ENCODE peak calls at places on chromosomes 16 and 17, in six cellular contexts. One of them, this sample, is unnamed.

GRCh38 chr16:57993452-57993851 is 7.0 kb downstream of the ZNF319 start:
- DNase-seq in A549: no peak
- DNase-seq in endothelial cell of umbilical vein: no peak
- DNase-seq in CD8-positive, alpha-beta T cell: no peak
- DNase-seq in keratinocyte: no peak
- DNase-seq in AG04449: no peak
- DNase-seq in this sample: no peak

GRCh38 chr16:30335598-30336474 is 19.3 kb downstream of the CD2BP2 start:
- DNase-seq in A549: no peak
- DNase-seq in endothelial cell of umbilical vein: no peak
- DNase-seq in CD8-positive, alpha-beta T cell: peak; percentile 32
- DNase-seq in keratinocyte: peak; percentile 46
- DNase-seq in AG04449: no peak
- DNase-seq in this sample: no peak

GRCh38 chr16:89093602-89094251 is at the start of gene ACSF3:
- DNase-seq in A549: peak; percentile 68
- DNase-seq in endothelial cell of umbilical vein: peak; percentile 26
- DNase-seq in CD8-positive, alpha-beta T cell: peak; percentile 65
- DNase-seq in keratinocyte: no peak
- DNase-seq in AG04449: no peak
- DNase-seq in this sample: no peak

GRCh38 chr16:59478806-59479205 is 744.7 kb upstream of the GOT2 start:
- DNase-seq in A549: no peak
- DNase-seq in endothelial cell of umbilical vein: peak; percentile 88
- DNase-seq in CD8-positive, alpha-beta T cell: no peak
- DNase-seq in keratinocyte: no peak
- DNase-seq in AG04449: no peak
- DNase-seq in this sample: no peak

GRCh38 chr16:49473773-49474172 is 100.2 kb downstream of the C16orf78 start:
- DNase-seq in A549: no peak
- DNase-seq in endothelial cell of umbilical vein: no peak
- DNase-seq in CD8-positive, alpha-beta T cell: no peak
- DNase-seq in keratinocyte: no peak
- DNase-seq in AG04449: no peak
- DNase-seq in this sample: no peak

GRCh38 chr16:17271687-17272086 is 199.1 kb downstream of the XYLT1 start:
- DNase-seq in A549: no peak
- DNase-seq in endothelial cell of umbilical vein: no peak
- DNase-seq in CD8-positive, alpha-beta T cell: no peak
- DNase-seq in keratinocyte: no peak
- DNase-seq in AG04449: no peak
- DNase-seq in this sample: peak; percentile 42

GRCh38 chr16:678858-679807 is 1.1 kb upstream of the STUB1 start:
- DNase-seq in A549: no peak
- DNase-seq in endothelial cell of umbilical vein: peak; percentile 49
- DNase-seq in CD8-positive, alpha-beta T cell: peak; percentile 56
- DNase-seq in keratinocyte: no peak
- DNase-seq in AG04449: no peak
- DNase-seq in this sample: peak; percentile 73

GRCh38 chr17:74807925-74808324 is 31.8 kb upstream of the NAT9 start:
- DNase-seq in A549: no peak
- DNase-seq in endothelial cell of umbilical vein: no peak
- DNase-seq in CD8-positive, alpha-beta T cell: no peak
- DNase-seq in keratinocyte: no peak
- DNase-seq in AG04449: no peak
- DNase-seq in this sample: no peak

GRCh38 chr17:62713096-62713870 is 85.8 kb downstream of the MRC2 start:
- DNase-seq in A549: no peak
- DNase-seq in endothelial cell of umbilical vein: no peak
- DNase-seq in CD8-positive, alpha-beta T cell: no peak
- DNase-seq in keratinocyte: no peak
- DNase-seq in AG04449: no peak
- DNase-seq in this sample: no peak

GRCh38 chr17:58308173-58308984 is 20.2 kb downstream of the TSPOAP1 start:
- DNase-seq in A549: peak; percentile 46
- DNase-seq in endothelial cell of umbilical vein: no peak
- DNase-seq in CD8-positive, alpha-beta T cell: no peak
- DNase-seq in keratinocyte: no peak
- DNase-seq in AG04449: no peak
- DNase-seq in this sample: no peak

GRCh38 chr17:38601539-38602351 is 4.0 kb downstream of the SRCIN1 start:
- DNase-seq in A549: peak; percentile 47
- DNase-seq in endothelial cell of umbilical vein: no peak
- DNase-seq in CD8-positive, alpha-beta T cell: no peak
- DNase-seq in keratinocyte: no peak
- DNase-seq in AG04449: no peak
- DNase-seq in this sample: no peak

GRCh38 chr17:79942591-79943353 is 92.9 kb downstream of the TBC1D16 start:
- DNase-seq in A549: no peak
- DNase-seq in endothelial cell of umbilical vein: peak; percentile 32
- DNase-seq in CD8-positive, alpha-beta T cell: no peak
- DNase-seq in keratinocyte: no peak
- DNase-seq in AG04449: no peak
- DNase-seq in this sample: no peak

GRCh38 chr16:25838724-25839186 is 147.0 kb downstream of the HS3ST4 start:
- DNase-seq in A549: peak; percentile 19
- DNase-seq in endothelial cell of umbilical vein: peak; percentile 43
- DNase-seq in CD8-positive, alpha-beta T cell: peak; percentile 13
- DNase-seq in keratinocyte: no peak
- DNase-seq in AG04449: peak; percentile 3
- DNase-seq in this sample: peak; percentile 39

GRCh38 chr16:29665294-29666077 is 2.4 kb downstream of the SPN start:
- DNase-seq in A549: no peak
- DNase-seq in endothelial cell of umbilical vein: no peak
- DNase-seq in CD8-positive, alpha-beta T cell: peak; percentile 43
- DNase-seq in keratinocyte: no peak
- DNase-seq in AG04449: no peak
- DNase-seq in this sample: no peak

GRCh38 chr16:57186630-57187507 is 740 bp downstream of the RSPRY1 start:
- DNase-seq in A549: peak; percentile 35
- DNase-seq in endothelial cell of umbilical vein: peak; percentile 56
- DNase-seq in CD8-positive, alpha-beta T cell: peak; percentile 23
- DNase-seq in keratinocyte: no peak
- DNase-seq in AG04449: no peak
- DNase-seq in this sample: peak; percentile 41

GRCh38 chr17:63950940-63951907 is 19.1 kb upstream of the CD79B start:
- DNase-seq in A549: peak; percentile 74
- DNase-seq in endothelial cell of umbilical vein: no peak
- DNase-seq in CD8-positive, alpha-beta T cell: peak; percentile 25
- DNase-seq in keratinocyte: no peak
- DNase-seq in AG04449: no peak
- DNase-seq in this sample: no peak

GRCh38 chr17:7023576-7024401 is 939 bp downstream of the BCL6B start:
- DNase-seq in A549: peak; percentile 99
- DNase-seq in endothelial cell of umbilical vein: peak; percentile 100
- DNase-seq in CD8-positive, alpha-beta T cell: peak; percentile 91
- DNase-seq in keratinocyte: no peak
- DNase-seq in AG04449: no peak
- DNase-seq in this sample: peak; percentile 80

GRCh38 chr17:44374306-44375195 is 10.9 kb upstream of the FAM171A2 start:
- DNase-seq in A549: no peak
- DNase-seq in endothelial cell of umbilical vein: no peak
- DNase-seq in CD8-positive, alpha-beta T cell: no peak
- DNase-seq in keratinocyte: no peak
- DNase-seq in AG04449: no peak
- DNase-seq in this sample: no peak

GRCh38 chr17:47708864-47709541 is 15.0 kb downstream of the TBKBP1 start:
- DNase-seq in A549: no peak
- DNase-seq in endothelial cell of umbilical vein: no peak
- DNase-seq in CD8-positive, alpha-beta T cell: no peak
- DNase-seq in keratinocyte: no peak
- DNase-seq in AG04449: no peak
- DNase-seq in this sample: no peak

GRCh38 chr17:46771601-46772012 is 46.9 kb downstream of the WNT3 start:
- DNase-seq in A549: no peak
- DNase-seq in endothelial cell of umbilical vein: no peak
- DNase-seq in CD8-positive, alpha-beta T cell: no peak
- DNase-seq in keratinocyte: no peak
- DNase-seq in AG04449: no peak
- DNase-seq in this sample: no peak

GRCh38 chr17:9032151-9032550 is 10.8 kb downstream of the NTN1 start:
- DNase-seq in A549: no peak
- DNase-seq in endothelial cell of umbilical vein: no peak
- DNase-seq in CD8-positive, alpha-beta T cell: no peak
- DNase-seq in keratinocyte: no peak
- DNase-seq in AG04449: no peak
- DNase-seq in this sample: no peak

GRCh38 chr17:3535253-3535995 is 22.2 kb downstream of the TRPV3 start:
- DNase-seq in A549: peak; percentile 90
- DNase-seq in endothelial cell of umbilical vein: peak; percentile 27
- DNase-seq in CD8-positive, alpha-beta T cell: peak; percentile 52
- DNase-seq in keratinocyte: no peak
- DNase-seq in AG04449: no peak
- DNase-seq in this sample: peak; percentile 59

GRCh38 chr17:44315760-44316731 is 7.6 kb downstream of the RUNDC3A start:
- DNase-seq in A549: no peak
- DNase-seq in endothelial cell of umbilical vein: no peak
- DNase-seq in CD8-positive, alpha-beta T cell: no peak
- DNase-seq in keratinocyte: no peak
- DNase-seq in AG04449: no peak
- DNase-seq in this sample: no peak

GRCh38 chr16:90020838-90021382 is 1.7 kb upstream of the DBNDD1 start:
- DNase-seq in A549: no peak
- DNase-seq in endothelial cell of umbilical vein: no peak
- DNase-seq in CD8-positive, alpha-beta T cell: no peak
- DNase-seq in keratinocyte: no peak
- DNase-seq in AG04449: no peak
- DNase-seq in this sample: no peak

GRCh38 chr16:23987443-23987842 is 151.7 kb downstream of the PRKCB start:
- DNase-seq in A549: no peak
- DNase-seq in endothelial cell of umbilical vein: no peak
- DNase-seq in CD8-positive, alpha-beta T cell: no peak
- DNase-seq in keratinocyte: no peak
- DNase-seq in AG04449: no peak
- DNase-seq in this sample: no peak

GRCh38 chr17:18039535-18040286 is 503 bp downstream of the GID4 start:
- DNase-seq in A549: peak; percentile 36
- DNase-seq in endothelial cell of umbilical vein: peak; percentile 17
- DNase-seq in CD8-positive, alpha-beta T cell: no peak
- DNase-seq in keratinocyte: no peak
- DNase-seq in AG04449: no peak
- DNase-seq in this sample: no peak

GRCh38 chr17:15884731-15885130 is 60.2 kb upstream of the ADORA2B start:
- DNase-seq in A549: no peak
- DNase-seq in endothelial cell of umbilical vein: peak; percentile 36
- DNase-seq in CD8-positive, alpha-beta T cell: no peak
- DNase-seq in keratinocyte: no peak
- DNase-seq in AG04449: no peak
- DNase-seq in this sample: no peak

GRCh38 chr17:15883617-15884111 is 61.3 kb upstream of the ADORA2B start:
- DNase-seq in A549: no peak
- DNase-seq in endothelial cell of umbilical vein: no peak
- DNase-seq in CD8-positive, alpha-beta T cell: no peak
- DNase-seq in keratinocyte: peak; percentile 5
- DNase-seq in AG04449: peak; percentile 47
- DNase-seq in this sample: no peak

GRCh38 chr17:15885770-15886169 is 59.2 kb upstream of the ADORA2B start:
- DNase-seq in A549: no peak
- DNase-seq in endothelial cell of umbilical vein: no peak
- DNase-seq in CD8-positive, alpha-beta T cell: no peak
- DNase-seq in keratinocyte: no peak
- DNase-seq in AG04449: no peak
- DNase-seq in this sample: no peak

GRCh38 chr17:15882777-15883176 is 62.2 kb upstream of the ADORA2B start:
- DNase-seq in A549: no peak
- DNase-seq in endothelial cell of umbilical vein: no peak
- DNase-seq in CD8-positive, alpha-beta T cell: no peak
- DNase-seq in keratinocyte: no peak
- DNase-seq in AG04449: no peak
- DNase-seq in this sample: no peak

DNA sequence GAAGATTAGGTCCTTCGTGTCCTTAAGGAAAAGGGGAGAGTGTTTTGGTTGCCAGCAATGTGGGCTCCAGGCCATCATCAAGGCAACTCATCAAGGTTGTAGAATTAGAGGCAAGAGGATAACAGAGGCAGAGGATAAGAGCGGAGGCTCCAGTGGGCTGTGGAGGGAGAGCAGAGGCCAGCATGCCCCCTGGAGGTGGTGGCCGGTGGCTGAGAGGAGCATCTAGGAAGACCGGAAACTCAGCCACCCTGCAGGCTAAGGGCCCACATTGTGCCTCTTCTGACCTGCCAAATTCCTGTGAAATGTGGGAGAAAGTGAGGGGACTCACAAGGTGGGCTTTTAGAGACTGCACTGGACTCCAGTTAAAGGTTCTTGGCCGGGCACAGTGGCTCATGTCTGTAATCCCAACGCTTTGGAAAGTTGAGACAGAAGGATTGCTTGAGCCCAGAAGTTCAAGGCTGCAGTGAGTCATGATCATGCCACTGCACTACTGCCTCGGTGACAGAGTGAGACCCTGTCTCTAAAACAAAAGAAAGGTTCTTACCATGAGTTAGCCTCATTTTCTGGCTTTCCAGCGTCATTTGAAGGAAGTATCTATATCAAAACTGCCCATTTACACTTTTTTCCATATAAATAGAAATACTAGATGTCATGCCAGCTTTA is 62.7 kb upstream of the ADORA2B start:
- DNase-seq in A549: no peak
- DNase-seq in endothelial cell of umbilical vein: no peak
- DNase-seq in CD8-positive, alpha-beta T cell: no peak
- DNase-seq in keratinocyte: no peak
- DNase-seq in AG04449: no peak
- DNase-seq in this sample: no peak
- TF ChIP-seq CTCF in A549: no peak
- TF ChIP-seq CTCF in endothelial cell of umbilical vein: peak; percentile 20
- TF ChIP-seq CTCF in CD8-positive, alpha-beta T cell: no peak
- TF ChIP-seq CTCF in keratinocyte: no peak
- TF ChIP-seq CTCF in AG04449: no peak
- TF ChIP-seq CTCF in this sample: no peak

GRCh38 chr17:33192961-33193911 is 99.9 kb downstream of the ASIC2 start:
- DNase-seq in A549: no peak
- DNase-seq in endothelial cell of umbilical vein: no peak
- DNase-seq in CD8-positive, alpha-beta T cell: no peak
- DNase-seq in keratinocyte: no peak
- DNase-seq in AG04449: no peak
- DNase-seq in this sample: no peak
- TF ChIP-seq CTCF in A549: no peak
- TF ChIP-seq CTCF in endothelial cell of umbilical vein: no peak
- TF ChIP-seq CTCF in CD8-positive, alpha-beta T cell: no peak
- TF ChIP-seq CTCF in keratinocyte: no peak
- TF ChIP-seq CTCF in AG04449: no peak
- TF ChIP-seq CTCF in this sample: no peak

DNA sequence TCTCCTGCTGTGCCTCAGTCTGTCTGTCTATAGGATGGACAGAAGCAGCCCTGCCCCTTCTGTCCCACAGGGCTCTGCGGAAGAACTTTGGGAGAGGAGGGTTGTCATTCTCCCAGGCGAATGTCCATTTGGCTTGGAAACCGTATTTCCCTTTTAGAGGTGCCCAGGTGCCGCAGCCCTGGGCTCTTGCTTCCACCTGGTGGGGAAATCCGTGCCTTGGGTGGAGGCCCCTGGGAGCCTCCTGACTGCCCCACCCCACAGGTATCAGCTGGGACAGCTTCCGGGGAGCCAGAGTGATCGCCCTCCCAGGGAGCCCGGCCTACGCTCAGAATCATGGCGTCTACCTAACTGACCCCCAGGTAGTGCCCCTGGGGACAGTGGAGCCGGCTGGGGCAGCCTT is 12.7 kb downstream of the FCSK start:
- DNase-seq in A549: no peak
- DNase-seq in endothelial cell of umbilical vein: no peak
- DNase-seq in CD8-positive, alpha-beta T cell: no peak
- DNase-seq in keratinocyte: no peak
- DNase-seq in AG04449: no peak
- DNase-seq in this sample: no peak
- TF ChIP-seq CTCF in A549: no peak
- TF ChIP-seq CTCF in endothelial cell of umbilical vein: no peak
- TF ChIP-seq CTCF in CD8-positive, alpha-beta T cell: no peak
- TF ChIP-seq CTCF in keratinocyte: no peak
- TF ChIP-seq CTCF in AG04449: no peak
- TF ChIP-seq CTCF in this sample: no peak

GRCh38 chr16:87392823-87393679 is 915 bp downstream of the MAP1LC3B start:
- DNase-seq in A549: peak; percentile 41
- DNase-seq in endothelial cell of umbilical vein: peak; percentile 63
- DNase-seq in CD8-positive, alpha-beta T cell: peak; percentile 46
- DNase-seq in keratinocyte: no peak
- DNase-seq in AG04449: no peak
- DNase-seq in this sample: no peak
- TF ChIP-seq CTCF in A549: no peak
- TF ChIP-seq CTCF in endothelial cell of umbilical vein: peak; percentile 21
- TF ChIP-seq CTCF in CD8-positive, alpha-beta T cell: no peak
- TF ChIP-seq CTCF in keratinocyte: no peak
- TF ChIP-seq CTCF in AG04449: peak; percentile 40
- TF ChIP-seq CTCF in this sample: no peak